ENCODE peak calls at places on chromosomes 7 and 10, in ten cellular contexts. V, T, M, B, L, G, X, P, N and C are unnamed samples.

GRCh38 chr10:58275908-58276307 is 6.9 kb downstream of the CISD1 start:
- ATAC-seq in V (peak), P (no peak), L (peak), B (no peak), G (no peak), N (no peak), X (no peak), T (no peak), M (no peak), C (no peak)

GRCh38 chr10:17407040-17407439 is 47.4 kb downstream of the ST8SIA6 start:
- ATAC-seq in V (no peak), M (no peak), P (no peak), B (peak), N (no peak), X (no peak), T (no peak), G (no peak), L (no peak), C (no peak)

GRCh38 chr7:28957822-28958234 is 302 bp downstream of the TRIL start:
- ATAC-seq in B (no peak), L (peak), G (peak), P (peak), V (peak), T (no peak), M (no peak), N (no peak), X (peak), C (no peak)

GRCh38 chr10:113213041-113213440 is 263.0 kb downstream of the TCF7L2 start:
- ATAC-seq in V (no peak), T (no peak), L (no peak), X (no peak), P (no peak), N (no peak), M (no peak), G (no peak), B (no peak), C (no peak)

GRCh38 chr10:68163735-68164134 is 54.4 kb downstream of the MYPN start:
- ATAC-seq in X (no peak), P (no peak), G (no peak), N (peak), M (no peak), B (no peak), L (no peak), V (no peak), T (no peak), C (peak)

GRCh38 chr10:110775022-110775379 is 96.7 kb upstream of the PDCD4 start:
- ATAC-seq in P (no peak), G (no peak), L (no peak), X (no peak), B (no peak), V (no peak), N (no peak), T (no peak), M (no peak), C (no peak)

GRCh38 chr10:28385748-28386507 is 83.1 kb upstream of the MPP7 start:
- ATAC-seq in T (no peak), N (no peak), G (no peak), L (no peak), V (no peak), M (no peak), B (no peak), X (no peak), P (no peak), C (no peak)

GRCh38 chr7:141558544-141559183 is 7.5 kb downstream of the AGK start:
- ATAC-seq in T (peak), N (peak), V (peak), M (peak), L (peak), B (no peak), P (peak), G (no peak), X (peak), C (no peak)

GRCh38 chr10:129958686-129959543 is 5.2 kb downstream of the EBF3 start:
- ATAC-seq in L (peak), P (no peak), G (no peak), B (peak), N (no peak), T (peak), X (peak), V (no peak), M (no peak), C (no peak)

GRCh38 chr10:72044417-72045041 is 43.8 kb downstream of the SPOCK2 start:
- ATAC-seq in X (peak), V (peak), B (peak), T (no peak), N (no peak), G (peak), M (no peak), P (peak), L (peak), C (no peak)

GRCh38 chr7:94769726-94770125 is 113.8 kb upstream of the SGCE start:
- ATAC-seq in M (no peak), B (no peak), G (no peak), L (no peak), T (no peak), X (no peak), P (no peak), V (no peak), N (no peak), C (no peak)

GRCh38 chr10:49368256-49368655 is 27.6 kb downstream of the DRGX start:
- ATAC-seq in T (no peak), B (no peak), V (no peak), M (no peak), X (no peak), L (no peak), G (no peak), P (no peak), N (no peak), C (peak)

GRCh38 chr7:55411844-55412243 is 46.7 kb downstream of the LANCL2 start:
- ATAC-seq in L (no peak), N (no peak), B (no peak), T (no peak), V (no peak), G (no peak), P (no peak), X (no peak), M (no peak), C (no peak)

GRCh38 chr10:77711683-77712049 is 74.1 kb upstream of the KCNMA1 start:
- ATAC-seq in T (no peak), B (no peak), V (no peak), G (no peak), L (no peak), M (no peak), N (no peak), P (no peak), X (no peak), C (peak)

GRCh38 chr7:111855161-111855841 is 293.0 kb upstream of the IMMP2L start:
- ATAC-seq in X (peak), G (no peak), L (peak), B (peak), M (no peak), N (peak), P (peak), T (no peak), V (peak), C (peak)

GRCh38 chr7:28329616-28330373 is 82.5 kb upstream of the CREB5 start:
- ATAC-seq in V (peak), P (no peak), G (peak), N (peak), M (peak), B (peak), X (peak), T (peak), L (peak), C (peak)

GRCh38 chr7:101377189-101377736 is 14.6 kb downstream of the COL26A1 start:
- ATAC-seq in L (no peak), X (no peak), P (no peak), M (no peak), V (no peak), B (no peak), T (no peak), N (no peak), G (no peak), C (no peak)

GRCh38 chr10:36488579-36488978 is 636.8 kb upstream of the ANKRD30A start:
- ATAC-seq in T (no peak), G (no peak), V (no peak), P (no peak), M (no peak), L (no peak), X (no peak), B (no peak), N (no peak), C (no peak)

GRCh38 chr7:778271-778967 is 51.3 kb upstream of the PRKAR1B start:
- ATAC-seq in P (peak), T (no peak), L (no peak), B (no peak), M (no peak), V (no peak), N (no peak), X (no peak), G (no peak), C (peak)

GRCh38 chr7:44959956-44960640 is 18.7 kb downstream of the MYO1G start:
- ATAC-seq in T (no peak), B (no peak), V (no peak), L (no peak), X (no peak), N (no peak), G (no peak), M (no peak), P (no peak), C (no peak)

GRCh38 chr7:70303309-70303708 is 705.0 kb downstream of the AUTS2 start:
- ATAC-seq in G (no peak), T (no peak), N (peak), X (no peak), M (peak), L (no peak), B (no peak), P (no peak), V (no peak), C (no peak)

GRCh38 chr7:3399858-3400257 is 98.8 kb downstream of the SDK1 start:
- ATAC-seq in G (no peak), X (no peak), P (no peak), B (peak), N (peak), T (no peak), V (no peak), M (no peak), L (no peak), C (no peak)